ENCODE peak calls at places on chromosomes 12 and 14, in nine cellular contexts. One of them, this sample, is unnamed.

GRCh38 chr12:28869197-28869596 is 279.9 kb upstream of the FAR2 start:
- DNase-seq in suprapubic skin: no peak
- DNase-seq in endothelial cell of umbilical vein: peak
- DNase-seq in HCT116: no peak
- DNase-seq in Panc1: no peak
- DNase-seq in GM12892: no peak
- DNase-seq in prostate gland: no peak
- DNase-seq in GM23338: no peak
- DNase-seq in vagina: no peak
- DNase-seq in this sample: no peak

GRCh38 chr12:102167821-102168605 is 29.6 kb downstream of the PMCH start:
- DNase-seq in suprapubic skin: no peak
- DNase-seq in endothelial cell of umbilical vein: peak
- DNase-seq in HCT116: no peak
- DNase-seq in Panc1: no peak
- DNase-seq in GM12892: no peak
- DNase-seq in prostate gland: no peak
- DNase-seq in GM23338: no peak
- DNase-seq in vagina: no peak
- DNase-seq in this sample: no peak

GRCh38 chr12:125467363-125467762 is 402.1 kb downstream of the AACS start:
- DNase-seq in suprapubic skin: no peak
- DNase-seq in endothelial cell of umbilical vein: no peak
- DNase-seq in HCT116: no peak
- DNase-seq in Panc1: no peak
- DNase-seq in GM12892: no peak
- DNase-seq in prostate gland: no peak
- DNase-seq in GM23338: no peak
- DNase-seq in vagina: no peak
- DNase-seq in this sample: no peak

GRCh38 chr14:94022532-94023411 is 3.4 kb upstream of the OTUB2 start:
- DNase-seq in suprapubic skin: no peak
- DNase-seq in endothelial cell of umbilical vein: no peak
- DNase-seq in HCT116: no peak
- DNase-seq in Panc1: no peak
- DNase-seq in GM12892: no peak
- DNase-seq in prostate gland: no peak
- DNase-seq in GM23338: no peak
- DNase-seq in vagina: no peak
- DNase-seq in this sample: no peak

GRCh38 chr12:47946413-47947107 is 16.8 kb upstream of the TMEM106C start:
- DNase-seq in suprapubic skin: no peak
- DNase-seq in endothelial cell of umbilical vein: no peak
- DNase-seq in HCT116: no peak
- DNase-seq in Panc1: no peak
- DNase-seq in GM12892: no peak
- DNase-seq in prostate gland: no peak
- DNase-seq in GM23338: no peak
- DNase-seq in vagina: no peak
- DNase-seq in this sample: no peak

GRCh38 chr12:132423251-132424117 is 66.5 kb upstream of the FBRSL1 start:
- DNase-seq in suprapubic skin: no peak
- DNase-seq in endothelial cell of umbilical vein: no peak
- DNase-seq in HCT116: no peak
- DNase-seq in Panc1: no peak
- DNase-seq in GM12892: no peak
- DNase-seq in prostate gland: no peak
- DNase-seq in GM23338: peak
- DNase-seq in vagina: no peak
- DNase-seq in this sample: no peak

GRCh38 chr12:46562625-46563228 is 190.2 kb upstream of the SLC38A2 start:
- DNase-seq in suprapubic skin: no peak
- DNase-seq in endothelial cell of umbilical vein: peak
- DNase-seq in HCT116: no peak
- DNase-seq in Panc1: peak
- DNase-seq in GM12892: no peak
- DNase-seq in prostate gland: peak
- DNase-seq in GM23338: no peak
- DNase-seq in vagina: no peak
- DNase-seq in this sample: no peak

GRCh38 chr12:3446235-3446634 is 44.8 kb upstream of the PRMT8 start:
- DNase-seq in suprapubic skin: peak
- DNase-seq in endothelial cell of umbilical vein: no peak
- DNase-seq in HCT116: no peak
- DNase-seq in Panc1: no peak
- DNase-seq in GM12892: no peak
- DNase-seq in prostate gland: no peak
- DNase-seq in GM23338: no peak
- DNase-seq in vagina: no peak
- DNase-seq in this sample: no peak

GRCh38 chr14:36517242-36518030 is 2.6 kb downstream of the NKX2-1 start:
- DNase-seq in suprapubic skin: no peak
- DNase-seq in endothelial cell of umbilical vein: no peak
- DNase-seq in HCT116: no peak
- DNase-seq in Panc1: no peak
- DNase-seq in GM12892: no peak
- DNase-seq in prostate gland: no peak
- DNase-seq in GM23338: peak
- DNase-seq in vagina: peak
- DNase-seq in this sample: no peak

GRCh38 chr14:90995785-90996184 is 64.7 kb downstream of the RPS6KA5 start:
- DNase-seq in suprapubic skin: no peak
- DNase-seq in endothelial cell of umbilical vein: no peak
- DNase-seq in HCT116: no peak
- DNase-seq in Panc1: no peak
- DNase-seq in GM12892: no peak
- DNase-seq in prostate gland: no peak
- DNase-seq in GM23338: no peak
- DNase-seq in vagina: no peak
- DNase-seq in this sample: no peak

GRCh38 chr14:103735022-103735421 is 19.4 kb downstream of the ZFYVE21 start:
- DNase-seq in suprapubic skin: no peak
- DNase-seq in endothelial cell of umbilical vein: peak
- DNase-seq in HCT116: no peak
- DNase-seq in Panc1: no peak
- DNase-seq in GM12892: no peak
- DNase-seq in prostate gland: no peak
- DNase-seq in GM23338: no peak
- DNase-seq in vagina: no peak
- DNase-seq in this sample: no peak

GRCh38 chr12:95277139-95277538 is 59.5 kb downstream of the VEZT start:
- DNase-seq in suprapubic skin: no peak
- DNase-seq in endothelial cell of umbilical vein: peak
- DNase-seq in HCT116: no peak
- DNase-seq in Panc1: no peak
- DNase-seq in GM12892: no peak
- DNase-seq in prostate gland: no peak
- DNase-seq in GM23338: no peak
- DNase-seq in vagina: no peak
- DNase-seq in this sample: no peak

GRCh38 chr12:27226319-27226984 is 17.6 kb upstream of the STK38L start:
- DNase-seq in suprapubic skin: no peak
- DNase-seq in endothelial cell of umbilical vein: peak
- DNase-seq in HCT116: no peak
- DNase-seq in Panc1: no peak
- DNase-seq in GM12892: no peak
- DNase-seq in prostate gland: peak
- DNase-seq in GM23338: no peak
- DNase-seq in vagina: no peak
- DNase-seq in this sample: no peak

GRCh38 chr12:131351319-131352028 is 359.4 kb upstream of the SFSWAP start:
- DNase-seq in suprapubic skin: peak
- DNase-seq in endothelial cell of umbilical vein: no peak
- DNase-seq in HCT116: peak
- DNase-seq in Panc1: no peak
- DNase-seq in GM12892: no peak
- DNase-seq in prostate gland: no peak
- DNase-seq in GM23338: no peak
- DNase-seq in vagina: no peak
- DNase-seq in this sample: no peak

GRCh38 chr12:68915055-68915454 is 17.9 kb downstream of the CPM start:
- DNase-seq in suprapubic skin: no peak
- DNase-seq in endothelial cell of umbilical vein: no peak
- DNase-seq in HCT116: no peak
- DNase-seq in Panc1: no peak
- DNase-seq in GM12892: no peak
- DNase-seq in prostate gland: no peak
- DNase-seq in GM23338: no peak
- DNase-seq in vagina: no peak
- DNase-seq in this sample: no peak

GRCh38 chr12:81542621-81543020 is 216.5 kb downstream of the PPFIA2 start:
- DNase-seq in suprapubic skin: no peak
- DNase-seq in endothelial cell of umbilical vein: no peak
- DNase-seq in HCT116: no peak
- DNase-seq in Panc1: no peak
- DNase-seq in GM12892: no peak
- DNase-seq in prostate gland: no peak
- DNase-seq in GM23338: no peak
- DNase-seq in vagina: no peak
- DNase-seq in this sample: peak

GRCh38 chr14:75553761-75554160 is 24.7 kb upstream of the FLVCR2 start:
- DNase-seq in suprapubic skin: no peak
- DNase-seq in endothelial cell of umbilical vein: no peak
- DNase-seq in HCT116: no peak
- DNase-seq in Panc1: no peak
- DNase-seq in GM12892: no peak
- DNase-seq in prostate gland: no peak
- DNase-seq in GM23338: no peak
- DNase-seq in vagina: no peak
- DNase-seq in this sample: no peak

GRCh38 chr12:56521590-56522371 is at the start of gene RBMS2:
- DNase-seq in suprapubic skin: peak
- DNase-seq in endothelial cell of umbilical vein: peak
- DNase-seq in HCT116: peak
- DNase-seq in Panc1: no peak
- DNase-seq in GM12892: no peak
- DNase-seq in prostate gland: peak
- DNase-seq in GM23338: peak
- DNase-seq in vagina: no peak
- DNase-seq in this sample: peak
- TF ChIP-seq POLR2AphosphoS5 in suprapubic skin: no peak
- TF ChIP-seq POLR2AphosphoS5 in endothelial cell of umbilical vein: no peak
- TF ChIP-seq POLR2AphosphoS5 in HCT116: peak
- TF ChIP-seq POLR2AphosphoS5 in Panc1: no peak
- TF ChIP-seq POLR2AphosphoS5 in GM12892: no peak
- TF ChIP-seq POLR2AphosphoS5 in prostate gland: peak
- TF ChIP-seq POLR2AphosphoS5 in GM23338: no peak
- TF ChIP-seq POLR2AphosphoS5 in vagina: no peak
- TF ChIP-seq POLR2AphosphoS5 in this sample: peak

GRCh38 chr14:101980700-101981099 is 16.3 kb downstream of the DYNC1H1 start:
- DNase-seq in suprapubic skin: no peak
- DNase-seq in endothelial cell of umbilical vein: peak
- DNase-seq in HCT116: peak
- DNase-seq in Panc1: peak
- DNase-seq in GM12892: no peak
- DNase-seq in prostate gland: peak
- DNase-seq in GM23338: no peak
- DNase-seq in vagina: peak
- DNase-seq in this sample: no peak
- TF ChIP-seq POLR2AphosphoS5 in suprapubic skin: peak
- TF ChIP-seq POLR2AphosphoS5 in endothelial cell of umbilical vein: no peak
- TF ChIP-seq POLR2AphosphoS5 in HCT116: peak
- TF ChIP-seq POLR2AphosphoS5 in Panc1: no peak
- TF ChIP-seq POLR2AphosphoS5 in GM12892: no peak
- TF ChIP-seq POLR2AphosphoS5 in prostate gland: peak
- TF ChIP-seq POLR2AphosphoS5 in GM23338: no peak
- TF ChIP-seq POLR2AphosphoS5 in vagina: no peak
- TF ChIP-seq POLR2AphosphoS5 in this sample: no peak

DNA sequence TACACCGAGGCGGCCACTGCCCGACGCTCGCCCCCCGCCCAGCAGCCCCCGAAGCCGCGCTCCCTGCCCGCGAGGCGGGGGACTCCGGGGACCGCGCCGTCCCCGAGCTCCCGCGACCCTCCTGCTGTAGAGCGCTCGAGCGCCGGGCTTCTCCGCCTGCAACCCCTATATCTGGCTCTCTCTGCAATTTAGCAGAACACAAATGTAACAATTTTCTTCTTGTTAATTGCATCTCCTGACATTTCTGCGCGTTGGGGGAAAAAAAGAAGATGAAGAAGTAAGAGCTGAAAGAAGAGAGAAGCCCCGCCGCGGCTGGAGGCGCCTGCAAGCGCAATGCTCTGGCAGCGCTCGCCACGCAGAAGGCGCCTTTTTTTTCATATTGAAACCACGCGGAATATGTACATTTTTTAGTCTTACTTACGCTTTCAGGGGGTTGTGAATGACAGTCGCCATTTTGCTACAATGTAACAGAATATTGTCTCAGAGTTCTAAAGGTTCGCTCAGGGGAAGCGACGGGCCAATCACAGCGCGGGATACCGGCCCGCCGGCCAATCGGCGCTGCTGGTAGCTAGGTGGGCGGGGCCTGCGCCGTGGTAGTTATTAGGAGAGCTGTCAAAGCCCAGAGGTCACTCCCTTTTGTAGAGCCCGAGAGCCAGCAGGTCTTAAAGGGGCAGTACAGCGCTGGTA is at the start of gene DPF3:
- DNase-seq in suprapubic skin: peak
- DNase-seq in endothelial cell of umbilical vein: peak
- DNase-seq in HCT116: peak
- DNase-seq in Panc1: peak
- DNase-seq in GM12892: peak
- DNase-seq in prostate gland: peak
- DNase-seq in GM23338: peak
- DNase-seq in vagina: peak
- DNase-seq in this sample: peak
- TF ChIP-seq POLR2AphosphoS5 in suprapubic skin: no peak
- TF ChIP-seq POLR2AphosphoS5 in endothelial cell of umbilical vein: peak
- TF ChIP-seq POLR2AphosphoS5 in HCT116: peak
- TF ChIP-seq POLR2AphosphoS5 in Panc1: no peak
- TF ChIP-seq POLR2AphosphoS5 in GM12892: peak
- TF ChIP-seq POLR2AphosphoS5 in prostate gland: peak
- TF ChIP-seq POLR2AphosphoS5 in GM23338: no peak
- TF ChIP-seq POLR2AphosphoS5 in vagina: peak
- TF ChIP-seq POLR2AphosphoS5 in this sample: peak

GRCh38 chr12:107091989-107092641 is 1.2 kb downstream of the CRY1 start:
- DNase-seq in suprapubic skin: no peak
- DNase-seq in endothelial cell of umbilical vein: peak
- DNase-seq in HCT116: peak
- DNase-seq in Panc1: peak
- DNase-seq in GM12892: no peak
- DNase-seq in prostate gland: peak
- DNase-seq in GM23338: peak
- DNase-seq in vagina: no peak
- DNase-seq in this sample: peak

GRCh38 chr12:107092669-107093546 is 441 bp downstream of the CRY1 start:
- DNase-seq in suprapubic skin: peak
- DNase-seq in endothelial cell of umbilical vein: peak
- DNase-seq in HCT116: no peak
- DNase-seq in Panc1: no peak
- DNase-seq in GM12892: no peak
- DNase-seq in prostate gland: peak
- DNase-seq in GM23338: peak
- DNase-seq in vagina: peak
- DNase-seq in this sample: no peak

GRCh38 chr12:107093547-107094448 is at the start of gene CRY1:
- DNase-seq in suprapubic skin: peak
- DNase-seq in endothelial cell of umbilical vein: peak
- DNase-seq in HCT116: peak
- DNase-seq in Panc1: peak
- DNase-seq in GM12892: peak
- DNase-seq in prostate gland: peak
- DNase-seq in GM23338: peak
- DNase-seq in vagina: peak
- DNase-seq in this sample: peak

GRCh38 chr12:107101651-107102050 is 8.3 kb upstream of the CRY1 start:
- DNase-seq in suprapubic skin: no peak
- DNase-seq in endothelial cell of umbilical vein: no peak
- DNase-seq in HCT116: no peak
- DNase-seq in Panc1: no peak
- DNase-seq in GM12892: no peak
- DNase-seq in prostate gland: no peak
- DNase-seq in GM23338: no peak
- DNase-seq in vagina: no peak
- DNase-seq in this sample: no peak

GRCh38 chr12:107096571-107096970 is 3.2 kb upstream of the CRY1 start:
- DNase-seq in suprapubic skin: no peak
- DNase-seq in endothelial cell of umbilical vein: no peak
- DNase-seq in HCT116: no peak
- DNase-seq in Panc1: no peak
- DNase-seq in GM12892: no peak
- DNase-seq in prostate gland: no peak
- DNase-seq in GM23338: no peak
- DNase-seq in vagina: no peak
- DNase-seq in this sample: no peak
- TF ChIP-seq POLR2AphosphoS5 in suprapubic skin: no peak
- TF ChIP-seq POLR2AphosphoS5 in endothelial cell of umbilical vein: no peak
- TF ChIP-seq POLR2AphosphoS5 in HCT116: no peak
- TF ChIP-seq POLR2AphosphoS5 in Panc1: no peak
- TF ChIP-seq POLR2AphosphoS5 in GM12892: no peak
- TF ChIP-seq POLR2AphosphoS5 in prostate gland: no peak
- TF ChIP-seq POLR2AphosphoS5 in GM23338: no peak
- TF ChIP-seq POLR2AphosphoS5 in vagina: no peak
- TF ChIP-seq POLR2AphosphoS5 in this sample: no peak